ENCODE peak calls at places on chromosomes 2 and 18, in eight cellular contexts. One of them, this sample, is unnamed. For H3K36me3, the result is how much of the 10 kb centered on the place peaks cover.

GRCh38 chr2:240642061-240642805 is 17.0 kb downstream of the GPR35 start:
- DNase-seq in adrenal gland: no peak
- DNase-seq in MM.1S: no peak
- DNase-seq in transverse colon: no peak
- DNase-seq in PC-3: no peak
- DNase-seq in uterus: no peak
- DNase-seq in neural progenitor cell: no peak
- DNase-seq in CD8-positive, alpha-beta T cell: no peak
- DNase-seq in this sample: no peak

GRCh38 chr2:219687882-219688559 is 60.6 kb downstream of the SLC4A3 start:
- DNase-seq in PC-3: peak
- DNase-seq in MM.1S: no peak
- DNase-seq in CD8-positive, alpha-beta T cell: no peak
- DNase-seq in uterus: no peak
- DNase-seq in neural progenitor cell: no peak
- DNase-seq in transverse colon: no peak
- DNase-seq in adrenal gland: no peak
- DNase-seq in this sample: no peak

GRCh38 chr2:177817300-177817699 is 255.3 kb downstream of the PDE11A start:
- DNase-seq in uterus: no peak
- DNase-seq in neural progenitor cell: no peak
- DNase-seq in CD8-positive, alpha-beta T cell: no peak
- DNase-seq in PC-3: no peak
- DNase-seq in transverse colon: no peak
- DNase-seq in MM.1S: no peak
- DNase-seq in adrenal gland: no peak
- DNase-seq in this sample: no peak

GRCh38 chr18:58721586-58722160 is 50.4 kb downstream of the MALT1 start:
- DNase-seq in adrenal gland: no peak
- DNase-seq in CD8-positive, alpha-beta T cell: peak
- DNase-seq in PC-3: no peak
- DNase-seq in uterus: no peak
- DNase-seq in MM.1S: no peak
- DNase-seq in neural progenitor cell: no peak
- DNase-seq in transverse colon: no peak
- DNase-seq in this sample: no peak

GRCh38 chr2:23563673-23564617 is 179.0 kb downstream of the KLHL29 start:
- DNase-seq in adrenal gland: no peak
- DNase-seq in MM.1S: no peak
- DNase-seq in uterus: no peak
- DNase-seq in neural progenitor cell: peak
- DNase-seq in CD8-positive, alpha-beta T cell: no peak
- DNase-seq in PC-3: no peak
- DNase-seq in transverse colon: peak
- DNase-seq in this sample: no peak

GRCh38 chr18:77101410-77102245 is 31.0 kb downstream of the MBP start:
- DNase-seq in PC-3: peak
- DNase-seq in MM.1S: no peak
- DNase-seq in transverse colon: peak
- DNase-seq in adrenal gland: peak
- DNase-seq in CD8-positive, alpha-beta T cell: peak
- DNase-seq in neural progenitor cell: no peak
- DNase-seq in uterus: peak
- DNase-seq in this sample: peak

GRCh38 chr2:109295781-109296117 is 166.7 kb downstream of the SH3RF3 start:
- DNase-seq in MM.1S: peak
- DNase-seq in neural progenitor cell: no peak
- DNase-seq in adrenal gland: no peak
- DNase-seq in uterus: no peak
- DNase-seq in PC-3: no peak
- DNase-seq in CD8-positive, alpha-beta T cell: no peak
- DNase-seq in transverse colon: no peak
- DNase-seq in this sample: no peak

GRCh38 chr2:104758199-104758620 is 95.7 kb upstream of the POU3F3 start:
- DNase-seq in uterus: no peak
- DNase-seq in PC-3: no peak
- DNase-seq in MM.1S: no peak
- DNase-seq in adrenal gland: no peak
- DNase-seq in CD8-positive, alpha-beta T cell: no peak
- DNase-seq in neural progenitor cell: peak
- DNase-seq in transverse colon: no peak
- DNase-seq in this sample: no peak

GRCh38 chr2:49251766-49252165 is 97.5 kb upstream of the FSHR start:
- DNase-seq in adrenal gland: no peak
- DNase-seq in uterus: no peak
- DNase-seq in neural progenitor cell: no peak
- DNase-seq in MM.1S: no peak
- DNase-seq in transverse colon: no peak
- DNase-seq in PC-3: no peak
- DNase-seq in CD8-positive, alpha-beta T cell: no peak
- DNase-seq in this sample: no peak

GRCh38 chr2:55618025-55618648 is 715 bp upstream of the PPP4R3B start:
- DNase-seq in MM.1S: peak
- DNase-seq in CD8-positive, alpha-beta T cell: no peak
- DNase-seq in PC-3: peak
- DNase-seq in uterus: no peak
- DNase-seq in transverse colon: no peak
- DNase-seq in adrenal gland: no peak
- DNase-seq in neural progenitor cell: peak
- DNase-seq in this sample: no peak

GRCh38 chr2:160561551-160562280 is 68.1 kb upstream of the RBMS1 start:
- DNase-seq in neural progenitor cell: no peak
- DNase-seq in CD8-positive, alpha-beta T cell: no peak
- DNase-seq in PC-3: peak
- DNase-seq in MM.1S: no peak
- DNase-seq in transverse colon: no peak
- DNase-seq in uterus: no peak
- DNase-seq in adrenal gland: no peak
- DNase-seq in this sample: no peak

GRCh38 chr2:197706839-197707207 is 1.7 kb downstream of the MARS2 start:
- DNase-seq in neural progenitor cell: peak
- DNase-seq in uterus: no peak
- DNase-seq in transverse colon: no peak
- DNase-seq in PC-3: no peak
- DNase-seq in adrenal gland: no peak
- DNase-seq in CD8-positive, alpha-beta T cell: no peak
- DNase-seq in MM.1S: no peak
- DNase-seq in this sample: no peak

GRCh38 chr2:138512672-138513071 is 11.1 kb downstream of the SPOPL start:
- DNase-seq in adrenal gland: no peak
- DNase-seq in PC-3: peak
- DNase-seq in neural progenitor cell: no peak
- DNase-seq in transverse colon: no peak
- DNase-seq in MM.1S: no peak
- DNase-seq in uterus: no peak
- DNase-seq in CD8-positive, alpha-beta T cell: no peak
- DNase-seq in this sample: no peak

GRCh38 chr2:120454993-120455789 is 109.3 kb downstream of the INHBB start:
- DNase-seq in adrenal gland: no peak
- DNase-seq in uterus: no peak
- DNase-seq in neural progenitor cell: no peak
- DNase-seq in PC-3: peak
- DNase-seq in transverse colon: no peak
- DNase-seq in MM.1S: no peak
- DNase-seq in CD8-positive, alpha-beta T cell: no peak
- DNase-seq in this sample: no peak

GRCh38 chr2:67574230-67574629 is 177.1 kb downstream of the ETAA1 start:
- DNase-seq in neural progenitor cell: no peak
- DNase-seq in transverse colon: no peak
- DNase-seq in CD8-positive, alpha-beta T cell: no peak
- DNase-seq in adrenal gland: no peak
- DNase-seq in MM.1S: no peak
- DNase-seq in PC-3: peak
- DNase-seq in uterus: no peak
- DNase-seq in this sample: no peak

GRCh38 chr2:42010743-42011298 is 37.0 kb upstream of the PKDCC start:
- DNase-seq in CD8-positive, alpha-beta T cell: no peak
- DNase-seq in MM.1S: no peak
- DNase-seq in adrenal gland: no peak
- DNase-seq in neural progenitor cell: no peak
- DNase-seq in PC-3: peak
- DNase-seq in uterus: no peak
- DNase-seq in transverse colon: no peak
- DNase-seq in this sample: no peak

GRCh38 chr2:170276926-170277571 is 99.1 kb downstream of the MYO3B start:
- DNase-seq in PC-3: no peak
- DNase-seq in MM.1S: no peak
- DNase-seq in neural progenitor cell: no peak
- DNase-seq in transverse colon: no peak
- DNase-seq in adrenal gland: no peak
- DNase-seq in uterus: no peak
- DNase-seq in CD8-positive, alpha-beta T cell: no peak
- DNase-seq in this sample: no peak

DNA sequence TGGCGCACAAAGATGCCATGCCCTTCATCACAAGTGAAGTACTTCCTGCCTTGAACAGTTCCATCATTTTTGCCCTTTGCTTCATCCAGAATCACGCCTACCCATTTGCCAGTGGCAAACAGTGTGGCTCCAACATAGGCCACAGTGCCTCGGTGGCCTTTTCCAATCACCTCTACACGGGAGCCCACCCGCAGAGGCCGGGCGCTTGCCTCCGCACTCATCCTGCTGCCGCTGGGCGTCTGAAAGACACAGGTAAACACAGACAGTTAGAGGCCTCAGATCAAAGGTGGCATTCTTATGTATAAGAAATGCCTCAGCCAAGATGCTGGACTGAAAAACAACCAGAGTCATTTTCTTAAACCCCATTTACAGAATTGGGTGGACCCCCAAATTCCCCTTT is 2.1 kb downstream of the DCTN1 start:
- DNase-seq in uterus: no peak
- DNase-seq in neural progenitor cell: no peak
- DNase-seq in CD8-positive, alpha-beta T cell: no peak
- DNase-seq in transverse colon: no peak
- DNase-seq in PC-3: no peak
- DNase-seq in MM.1S: no peak
- DNase-seq in adrenal gland: no peak
- DNase-seq in this sample: no peak
- H3K36me3 ChIP-seq in uterus: under half
- H3K36me3 ChIP-seq in neural progenitor cell: under half
- H3K36me3 ChIP-seq in CD8-positive, alpha-beta T cell: under half
- H3K36me3 ChIP-seq in transverse colon: under half
- H3K36me3 ChIP-seq in PC-3: under half
- H3K36me3 ChIP-seq in MM.1S: under half
- H3K36me3 ChIP-seq in adrenal gland: under half
- H3K36me3 ChIP-seq in this sample: under half

GRCh38 chr2:77519888-77520506 is 2.2 kb downstream of the LRRTM4 start:
- DNase-seq in neural progenitor cell: no peak
- DNase-seq in uterus: no peak
- DNase-seq in PC-3: no peak
- DNase-seq in MM.1S: no peak
- DNase-seq in CD8-positive, alpha-beta T cell: no peak
- DNase-seq in adrenal gland: no peak
- DNase-seq in transverse colon: no peak
- DNase-seq in this sample: no peak

GRCh38 chr2:77521482-77521881 is 694 bp downstream of the LRRTM4 start:
- DNase-seq in CD8-positive, alpha-beta T cell: no peak
- DNase-seq in PC-3: no peak
- DNase-seq in transverse colon: no peak
- DNase-seq in MM.1S: no peak
- DNase-seq in uterus: no peak
- DNase-seq in adrenal gland: no peak
- DNase-seq in neural progenitor cell: peak
- DNase-seq in this sample: no peak

GRCh38 chr2:77520981-77521380 is 1.2 kb downstream of the LRRTM4 start:
- DNase-seq in adrenal gland: no peak
- DNase-seq in PC-3: no peak
- DNase-seq in MM.1S: no peak
- DNase-seq in uterus: no peak
- DNase-seq in transverse colon: no peak
- DNase-seq in neural progenitor cell: peak
- DNase-seq in CD8-positive, alpha-beta T cell: no peak
- DNase-seq in this sample: no peak

GRCh38 chr2:77522883-77523282 is 707 bp upstream of the LRRTM4 start:
- DNase-seq in uterus: no peak
- DNase-seq in transverse colon: no peak
- DNase-seq in adrenal gland: no peak
- DNase-seq in CD8-positive, alpha-beta T cell: no peak
- DNase-seq in neural progenitor cell: no peak
- DNase-seq in PC-3: no peak
- DNase-seq in MM.1S: no peak
- DNase-seq in this sample: no peak

GRCh38 chr2:77521931-77522470 is at the start of gene LRRTM4:
- DNase-seq in neural progenitor cell: peak
- DNase-seq in CD8-positive, alpha-beta T cell: no peak
- DNase-seq in uterus: no peak
- DNase-seq in adrenal gland: no peak
- DNase-seq in MM.1S: no peak
- DNase-seq in transverse colon: no peak
- DNase-seq in PC-3: no peak
- DNase-seq in this sample: no peak
- H3K4me3 ChIP-seq in neural progenitor cell: peak
- H3K4me3 ChIP-seq in CD8-positive, alpha-beta T cell: no peak
- H3K4me3 ChIP-seq in uterus: no peak
- H3K4me3 ChIP-seq in adrenal gland: no peak
- H3K4me3 ChIP-seq in MM.1S: no peak
- H3K4me3 ChIP-seq in transverse colon: no peak
- H3K4me3 ChIP-seq in PC-3: no peak
- H3K4me3 ChIP-seq in this sample: no peak

GRCh38 chr2:208407667-208408066 is 1.1 kb downstream of the PTH2R start:
- DNase-seq in MM.1S: no peak
- DNase-seq in CD8-positive, alpha-beta T cell: no peak
- DNase-seq in PC-3: peak
- DNase-seq in uterus: no peak
- DNase-seq in transverse colon: no peak
- DNase-seq in adrenal gland: no peak
- DNase-seq in neural progenitor cell: peak
- DNase-seq in this sample: no peak
- TF ChIP-seq CTCF in MM.1S: no peak
- TF ChIP-seq CTCF in CD8-positive, alpha-beta T cell: no peak
- TF ChIP-seq CTCF in PC-3: peak
- TF ChIP-seq CTCF in uterus: no peak
- TF ChIP-seq CTCF in transverse colon: no peak
- TF ChIP-seq CTCF in adrenal gland: peak
- TF ChIP-seq CTCF in neural progenitor cell: peak
- TF ChIP-seq CTCF in this sample: no peak

GRCh38 chr18:13414542-13414941 is 196.0 kb downstream of the LDLRAD4 start:
- DNase-seq in MM.1S: no peak
- DNase-seq in uterus: no peak
- DNase-seq in neural progenitor cell: no peak
- DNase-seq in PC-3: no peak
- DNase-seq in CD8-positive, alpha-beta T cell: no peak
- DNase-seq in transverse colon: no peak
- DNase-seq in adrenal gland: no peak
- DNase-seq in this sample: no peak

GRCh38 chr18:13418013-13418710 is 199.6 kb downstream of the LDLRAD4 start:
- DNase-seq in adrenal gland: no peak
- DNase-seq in MM.1S: no peak
- DNase-seq in uterus: no peak
- DNase-seq in PC-3: peak
- DNase-seq in CD8-positive, alpha-beta T cell: no peak
- DNase-seq in transverse colon: peak
- DNase-seq in neural progenitor cell: no peak
- DNase-seq in this sample: no peak

GRCh38 chr18:13416848-13417247 is 198.3 kb downstream of the LDLRAD4 start:
- DNase-seq in CD8-positive, alpha-beta T cell: no peak
- DNase-seq in neural progenitor cell: no peak
- DNase-seq in MM.1S: no peak
- DNase-seq in transverse colon: peak
- DNase-seq in PC-3: no peak
- DNase-seq in adrenal gland: no peak
- DNase-seq in uterus: no peak
- DNase-seq in this sample: no peak

GRCh38 chr18:13415736-13416135 is 197.2 kb downstream of the LDLRAD4 start:
- DNase-seq in MM.1S: no peak
- DNase-seq in adrenal gland: no peak
- DNase-seq in uterus: no peak
- DNase-seq in transverse colon: no peak
- DNase-seq in CD8-positive, alpha-beta T cell: no peak
- DNase-seq in neural progenitor cell: no peak
- DNase-seq in PC-3: no peak
- DNase-seq in this sample: no peak

GRCh38 chr18:13416208-13416607 is 197.6 kb downstream of the LDLRAD4 start:
- DNase-seq in MM.1S: no peak
- DNase-seq in uterus: no peak
- DNase-seq in adrenal gland: no peak
- DNase-seq in CD8-positive, alpha-beta T cell: no peak
- DNase-seq in neural progenitor cell: no peak
- DNase-seq in PC-3: no peak
- DNase-seq in transverse colon: no peak
- DNase-seq in this sample: no peak
- H3K36me3 ChIP-seq in MM.1S: under half
- H3K36me3 ChIP-seq in uterus: under half
- H3K36me3 ChIP-seq in adrenal gland: under half
- H3K36me3 ChIP-seq in CD8-positive, alpha-beta T cell: under half
- H3K36me3 ChIP-seq in neural progenitor cell: under half
- H3K36me3 ChIP-seq in PC-3: under half
- H3K36me3 ChIP-seq in transverse colon: under half
- H3K36me3 ChIP-seq in this sample: under half